ENCODE peak calls at places on chromosomes 5 and 9, in ten cellular contexts. Z is fibroblast of pulmonary artery; D is uterus; X is lower lobe of right lung; K is psoas muscle; H is left ventricle myocardium inferior; E is GM06990; B is foreskin fibroblast; I is GM12865; Y is CD8-positive, alpha-beta memory T cell. J is an unnamed sample.

GRCh38 chr5:926416-927171 is 33.9 kb downstream of the TRIP13 start:
- DNase-seq in Z (peak; percentile 30), D (peak; percentile 23), X (no peak), K (peak; percentile 40), H (no peak), E (no peak), B (peak; percentile 67), I (no peak), Y (no peak), J (no peak)

GRCh38 chr5:151598984-151599383 is 7.9 kb upstream of the FAT2 start:
- DNase-seq in Z (no peak), D (no peak), X (no peak), K (no peak), H (no peak), E (no peak), B (peak; percentile 9), I (no peak), Y (no peak), J (no peak)

GRCh38 chr9:76394023-76394895 is at the start of gene RFK:
- DNase-seq in Z (peak; percentile 95), D (peak; percentile 97), X (peak; percentile 89), K (peak; percentile 95), H (peak; percentile 84), E (peak; percentile 97), B (peak; percentile 98), I (peak; percentile 96), Y (peak; percentile 95), J (peak; percentile 99)

GRCh38 chr5:113195726-113196125 is 219.1 kb downstream of the DCP2 start:
- DNase-seq in Z (no peak), D (no peak), X (no peak), K (no peak), H (no peak), E (no peak), B (no peak), I (no peak), Y (no peak), J (no peak)

GRCh38 chr5:132076202-132076830 is 2.7 kb downstream of the CSF2 start:
- DNase-seq in Z (no peak), D (no peak), X (no peak), K (no peak), H (no peak), E (no peak), B (no peak), I (no peak), Y (no peak), J (peak; percentile 13)

GRCh38 chr9:31140316-31140715 is 1244.1 kb upstream of the ACO1 start:
- DNase-seq in Z (peak; percentile 55), D (no peak), X (no peak), K (no peak), H (no peak), E (no peak), B (no peak), I (peak; percentile 20), Y (no peak), J (no peak)

GRCh38 chr5:160925281-160925680 is 73.3 kb upstream of the ATP10B start:
- DNase-seq in Z (no peak), D (no peak), X (no peak), K (no peak), H (no peak), E (no peak), B (no peak), I (no peak), Y (no peak), J (no peak)

GRCh38 chr5:135020111-135020895 is 13.7 kb downstream of the PITX1 start:
- DNase-seq in Z (no peak), D (no peak), X (peak; percentile 14), K (no peak), H (no peak), E (no peak), B (no peak), I (no peak), Y (no peak), J (no peak)

GRCh38 chr9:35103660-35104191 is 795 bp upstream of the STOML2 start:
- DNase-seq in Z (no peak), D (no peak), X (no peak), K (no peak), H (no peak), E (no peak), B (no peak), I (no peak), Y (no peak), J (no peak)

GRCh38 chr9:35675732-35676392 is 2.1 kb downstream of the CA9 start:
- DNase-seq in Z (no peak), D (no peak), X (peak; percentile 55), K (no peak), H (no peak), E (no peak), B (peak; percentile 30), I (no peak), Y (no peak), J (peak; percentile 36)

GRCh38 chr5:56026863-56027300 is 32.1 kb upstream of the IL6ST start:
- DNase-seq in Z (peak; percentile 85), D (no peak), X (no peak), K (no peak), H (no peak), E (peak; percentile 60), B (peak; percentile 90), I (peak; percentile 89), Y (no peak), J (no peak)

GRCh38 chr9:113715086-113715485 is 161.0 kb upstream of the ZNF618 start:
- DNase-seq in Z (no peak), D (no peak), X (no peak), K (no peak), H (no peak), E (no peak), B (peak; percentile 70), I (no peak), Y (no peak), J (no peak)

GRCh38 chr5:80481019-80481893 is 6.6 kb upstream of the FAM151B start:
- DNase-seq in Z (peak; percentile 75), D (no peak), X (no peak), K (no peak), H (no peak), E (no peak), B (peak; percentile 78), I (peak; percentile 76), Y (peak; percentile 6), J (no peak)

GRCh38 chr5:50711280-50711679 is 44.8 kb downstream of the PARP8 start:
- DNase-seq in Z (no peak), D (no peak), X (no peak), K (no peak), H (no peak), E (peak; percentile 57), B (no peak), I (peak; percentile 91), Y (peak; percentile 78), J (peak; percentile 77)

GRCh38 chr9:20622330-20623020 is at the start of gene MLLT3:
- DNase-seq in Z (peak; percentile 96), D (peak; percentile 97), X (peak; percentile 97), K (peak; percentile 97), H (peak; percentile 97), E (peak; percentile 98), B (peak; percentile 99), I (peak; percentile 98), Y (peak; percentile 98), J (peak; percentile 92)

GRCh38 chr9:128100581-128100980 is 26.9 kb downstream of the PTGES2 start:
- DNase-seq in Z (no peak), D (no peak), X (peak; percentile 38), K (no peak), H (no peak), E (no peak), B (no peak), I (no peak), Y (no peak), J (peak; percentile 45)
- H3K4me3 ChIP-seq in Z (no peak overlapping the region), D (peak overlapping the region; percentile 45), X (peak overlapping the region; percentile 61), K (peak overlapping the region; percentile 70), H (peak overlapping the region; percentile 69), E (no peak overlapping the region), B (no peak overlapping the region), I (no peak overlapping the region), Y (no peak overlapping the region), J (peak overlapping the region; percentile 69)

DNA sequence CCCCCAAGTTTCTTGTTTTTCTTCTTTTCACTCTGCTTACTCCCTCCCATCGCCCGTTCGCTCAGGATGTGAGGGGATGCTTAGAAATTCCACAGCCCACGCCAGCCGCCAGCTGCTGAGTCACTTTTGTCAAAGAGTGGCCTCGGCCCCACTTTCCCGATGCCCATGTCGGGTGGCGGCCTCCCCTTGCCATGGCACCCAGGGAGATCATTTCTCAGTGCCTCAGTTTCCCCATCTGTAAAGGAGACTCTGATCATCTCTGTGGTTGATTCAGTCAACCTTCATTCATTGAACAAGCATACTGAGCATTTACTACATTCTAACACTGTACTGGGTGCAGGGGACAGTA is 362 bp upstream of the PDGFRB start:
- DNase-seq in Z (no peak), D (no peak), X (no peak), K (no peak), H (no peak), E (no peak), B (no peak), I (no peak), Y (no peak), J (no peak)
- H3K4me3 ChIP-seq in Z (peak overlapping the region; percentile 94), D (peak overlapping the region; percentile 78), X (peak overlapping the region; percentile 54), K (peak overlapping the region; percentile 63), H (peak overlapping the region; percentile 69), E (peak overlapping the region; percentile 34), B (peak overlapping the region; percentile 99), I (peak overlapping the region; percentile 33), Y (peak overlapping the region; percentile 37), J (peak overlapping the region; percentile 39)

GRCh38 chr5:77995793-77996409 is 219.8 kb upstream of the TBCA start:
- DNase-seq in Z (no peak), D (peak; percentile 28), X (no peak), K (no peak), H (no peak), E (no peak), B (no peak), I (no peak), Y (no peak), J (no peak)
- H3K4me3 ChIP-seq in Z (no peak overlapping the region), D (no peak overlapping the region), X (no peak overlapping the region), K (no peak overlapping the region), H (no peak overlapping the region), E (no peak overlapping the region), B (no peak overlapping the region), I (no peak overlapping the region), Y (no peak overlapping the region), J (no peak overlapping the region)

GRCh38 chr5:141513627-141514329 is 24.9 kb downstream of the PCDHGC5 start:
- DNase-seq in Z (peak; percentile 92), D (peak; percentile 88), X (peak; percentile 80), K (peak; percentile 80), H (peak; percentile 82), E (peak; percentile 85), B (peak; percentile 93), I (peak; percentile 83), Y (peak; percentile 26), J (peak; percentile 71)

GRCh38 chr5:141515141-141515540 is 26.3 kb downstream of the PCDHGC5 start:
- DNase-seq in Z (no peak), D (no peak), X (no peak), K (no peak), H (no peak), E (no peak), B (no peak), I (no peak), Y (no peak), J (no peak)

GRCh38 chr5:141513021-141513626 is 24.2 kb downstream of the PCDHGC5 start:
- DNase-seq in Z (peak; percentile 51), D (peak; percentile 56), X (no peak), K (peak; percentile 44), H (no peak), E (peak; percentile 69), B (no peak), I (peak; percentile 49), Y (peak; percentile 22), J (no peak)

GRCh38 chr5:141515946-141516647 is 27.2 kb downstream of the PCDHGC5 start:
- DNase-seq in Z (no peak), D (no peak), X (no peak), K (no peak), H (no peak), E (no peak), B (no peak), I (no peak), Y (no peak), J (no peak)

GRCh38 chr5:141514330-141515111 is 25.6 kb downstream of the PCDHGC5 start:
- DNase-seq in Z (peak; percentile 51), D (no peak), X (no peak), K (peak; percentile 46), H (no peak), E (no peak), B (peak; percentile 39), I (peak; percentile 53), Y (no peak), J (no peak)
- H3K4me3 ChIP-seq in Z (no peak overlapping the region), D (peak overlapping the region; percentile 53), X (peak overlapping the region; percentile 64), K (peak overlapping the region; percentile 61), H (peak overlapping the region; percentile 69), E (no peak overlapping the region), B (no peak overlapping the region), I (peak overlapping the region; percentile 17), Y (no peak overlapping the region), J (no peak overlapping the region)

J was measured in Peyer's patch.